ENCODE peak calls at places on chromosomes 2 and 18, in nine cellular contexts. X is fibroblast of lung, W is BE2C, V is HFF-Myc, S is transverse colon, F is nephron progenitor cell, L is esophagus squamous epithelium, R is GM10248, U is cardiac muscle cell. O is an unnamed sample.
A peak's percentile ranks its signal among the peaks of the same experiment; 100 is the strongest.

GRCh38 chr2:216118474-216118873 is 9.3 kb downstream of the XRCC5 start:
- DNase-seq in X (no peak), W (no peak), V (no peak), S (no peak), F (no peak), L (no peak), R (no peak), U (no peak), O (no peak)

GRCh38 chr18:51072586-51073303 is 42.7 kb downstream of the SMAD4 start:
- DNase-seq in X (no peak), W (no peak), V (no peak), S (no peak), F (no peak), L (no peak), R (no peak), U (no peak), O (no peak)

GRCh38 chr2:263774-264492 is at the start of gene SH3YL1:
- DNase-seq in X (peak; percentile 60), W (no peak), V (no peak), S (peak; percentile 88), F (no peak), L (no peak), R (peak; percentile 54), U (peak; percentile 8), O (no peak)

GRCh38 chr2:1995987-1996386 is 251.7 kb upstream of the PXDN start:
- DNase-seq in X (peak; percentile 90), W (no peak), V (no peak), S (no peak), F (no peak), L (no peak), R (no peak), U (no peak), O (peak; percentile 88)

GRCh38 chr2:237482485-237482884 is 4.6 kb upstream of the MLPH start:
- DNase-seq in X (no peak), W (peak; percentile 58), V (no peak), S (peak; percentile 69), F (no peak), L (no peak), R (no peak), U (peak; percentile 22), O (no peak)

GRCh38 chr18:23321996-23322395 is 131.1 kb upstream of the RIOK3 start:
- DNase-seq in X (peak; percentile 70), W (no peak), V (no peak), S (no peak), F (no peak), L (no peak), R (no peak), U (no peak), O (no peak)

GRCh38 chr2:70994055-70994444 is 623 bp downstream of the TEX261 start:
- DNase-seq in X (no peak), W (no peak), V (no peak), S (no peak), F (peak; percentile 49), L (no peak), R (peak; percentile 50), U (no peak), O (no peak)

GRCh38 chr2:207219036-207219435 is 53.3 kb upstream of the KLF7 start:
- DNase-seq in X (no peak), W (no peak), V (no peak), S (no peak), F (no peak), L (no peak), R (no peak), U (no peak), O (no peak)

GRCh38 chr18:77102246-77103040 is 30.1 kb downstream of the MBP start:
- DNase-seq in X (peak; percentile 90), W (no peak), V (peak; percentile 86), S (no peak), F (no peak), L (no peak), R (peak; percentile 80), U (no peak), O (peak; percentile 72)

GRCh38 chr2:28608829-28609400 is 113.1 kb downstream of the PLB1 start:
- DNase-seq in X (no peak), W (no peak), V (no peak), S (no peak), F (no peak), L (no peak), R (no peak), U (no peak), O (no peak)

GRCh38 chr2:144890828-144891227 is 370.9 kb upstream of the ZEB2 start:
- DNase-seq in X (peak; percentile 55), W (no peak), V (no peak), S (no peak), F (no peak), L (no peak), R (no peak), U (peak; percentile 13), O (peak; percentile 18)
- TF ChIP-seq CTCF in X (peak; percentile 28), W (peak; percentile 27), V (peak; percentile 21), S (no peak), F (peak; percentile 10), L (no peak), R (no peak), U (peak; percentile 48), O (peak; percentile 21)

DNA sequence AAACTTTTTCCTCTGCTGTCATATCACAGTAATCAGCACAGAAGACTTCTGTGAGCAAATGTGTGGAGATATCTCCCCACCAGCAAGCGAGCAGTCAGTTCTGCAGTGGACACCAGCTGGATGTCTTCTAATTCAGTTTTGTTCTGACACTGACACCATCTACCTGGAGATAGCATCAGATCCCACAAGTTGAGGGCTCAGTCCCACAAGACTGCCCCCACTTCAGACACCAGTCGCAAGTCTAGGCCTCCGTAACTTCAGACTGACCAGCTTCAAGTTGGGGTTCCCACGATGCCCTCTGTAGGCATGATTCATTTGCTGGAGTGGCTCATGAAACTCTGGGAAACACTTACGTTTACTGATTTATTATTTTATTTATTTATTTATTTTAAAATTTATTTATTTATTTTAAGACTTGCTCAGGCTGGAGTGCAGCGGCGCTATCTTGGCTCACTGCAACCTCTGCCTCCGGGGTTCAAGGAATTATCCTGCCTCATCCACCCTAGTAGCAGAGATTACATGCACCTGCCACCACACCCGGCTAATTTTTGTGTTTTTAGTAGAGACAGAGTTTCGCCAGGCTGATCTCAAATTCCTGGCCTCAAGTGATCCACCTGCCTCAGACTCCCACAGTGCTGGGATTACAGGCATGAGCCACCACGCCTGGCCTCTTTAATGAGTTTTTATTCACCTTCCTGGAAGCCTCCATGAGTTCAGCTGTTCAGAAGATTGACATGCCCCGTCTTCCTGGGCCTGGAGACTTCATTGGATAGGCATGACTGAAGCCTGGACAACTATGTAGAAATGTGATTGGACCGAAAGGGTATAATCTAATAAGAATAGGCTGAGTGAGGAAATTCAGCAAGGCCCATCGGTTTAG is 55.7 kb downstream of the PAPOLG start:
- DNase-seq in X (no peak), W (no peak), V (no peak), S (no peak), F (no peak), L (no peak), R (no peak), U (no peak), O (no peak)
- TF ChIP-seq CTCF in X (no peak), W (no peak), V (no peak), S (no peak), F (no peak), L (no peak), R (no peak), U (no peak), O (no peak)

GRCh38 chr2:109052922-109053321 is 63.9 kb upstream of the EDAR start:
- DNase-seq in X (no peak), W (no peak), V (no peak), S (no peak), F (no peak), L (no peak), R (no peak), U (no peak), O (no peak)
- TF ChIP-seq CTCF in X (no peak), W (no peak), V (no peak), S (no peak), F (no peak), L (no peak), R (no peak), U (no peak), O (no peak)

GRCh38 chr2:158634627-158635026 is 160.5 kb upstream of the DAPL1 start:
- DNase-seq in X (no peak), W (no peak), V (no peak), S (no peak), F (no peak), L (no peak), R (no peak), U (no peak), O (no peak)
- TF ChIP-seq CTCF in X (no peak), W (no peak), V (no peak), S (no peak), F (no peak), L (no peak), R (no peak), U (no peak), O (no peak)

GRCh38 chr2:101998556-101999121 is 6.9 kb downstream of the IL1R2 start:
- DNase-seq in X (no peak), W (no peak), V (no peak), S (no peak), F (no peak), L (no peak), R (no peak), U (no peak), O (no peak)
- TF ChIP-seq CTCF in X (no peak), W (no peak), V (no peak), S (no peak), F (no peak), L (no peak), R (peak; percentile 6), U (no peak), O (no peak)

GRCh38 chr2:233674995-233675394 is 3.3 kb downstream of the UGT1A9 start:
- DNase-seq in X (no peak), W (no peak), V (no peak), S (no peak), F (no peak), L (no peak), R (no peak), U (no peak), O (no peak)
- TF ChIP-seq CTCF in X (no peak), W (peak; percentile 21), V (no peak), S (no peak), F (no peak), L (no peak), R (no peak), U (no peak), O (no peak)

DNA sequence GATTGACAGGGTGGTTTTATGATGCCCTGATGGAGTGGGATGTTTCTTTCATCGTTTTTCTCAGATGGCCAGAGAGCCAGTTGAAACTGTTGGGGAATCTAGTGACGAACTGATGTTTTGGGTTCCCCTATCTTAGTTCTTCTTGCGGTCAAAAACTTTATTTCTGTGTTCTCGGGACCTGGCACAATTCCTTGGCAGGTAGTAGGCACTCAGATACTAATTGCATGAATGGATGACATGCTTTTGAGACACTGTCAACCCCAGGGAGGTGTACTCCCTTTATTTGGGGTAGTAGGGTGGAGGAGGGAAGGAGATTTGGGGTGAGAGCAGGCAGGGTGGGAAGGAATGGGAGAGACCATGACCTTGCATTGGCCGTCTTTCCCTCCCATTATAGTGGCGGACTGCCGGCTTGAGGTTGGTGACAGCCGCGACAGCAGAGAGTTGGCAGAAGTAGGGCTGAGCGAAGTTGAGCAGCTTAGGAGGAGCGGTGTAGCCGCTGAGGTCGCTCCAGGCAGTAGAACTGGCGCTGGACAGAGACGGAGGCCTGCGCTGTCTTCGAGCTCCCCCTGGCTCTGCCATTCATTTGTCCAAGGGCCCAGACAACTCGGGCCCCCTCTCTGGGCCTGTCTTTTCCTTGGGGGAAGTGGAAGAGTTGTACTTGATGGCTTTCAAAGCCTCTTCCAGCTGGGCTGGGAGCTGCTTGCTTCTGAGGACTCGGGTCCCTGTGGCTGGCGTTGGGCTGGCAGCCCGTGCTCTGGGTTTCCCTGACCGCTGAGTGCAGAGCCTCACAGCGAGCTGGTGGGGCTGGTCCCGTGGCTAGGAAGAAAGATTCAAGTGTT is 2.6 kb downstream of the TET3 start:
- DNase-seq in X (peak; percentile 58), W (no peak), V (no peak), S (peak; percentile 64), F (no peak), L (no peak), R (peak; percentile 52), U (peak; percentile 42), O (no peak)
- TF ChIP-seq CTCF in X (peak; percentile 43), W (peak; percentile 27), V (no peak), S (peak; percentile 31), F (no peak), L (peak; percentile 47), R (peak; percentile 32), U (peak; percentile 41), O (peak; percentile 51)

O was measured in astrocyte of the cerebellum.